ENCODE peak calls at places on chromosomes 6 and 20, in six cellular contexts. W is psoas muscle, C is A549, I is stomach, G is breast epithelium, E is kidney. U is an unnamed sample.

GRCh38 chr6:17269840-17270239 is 11.3 kb upstream of the RBM24 start:
- DNase-seq in I (no peak), E (no peak), C (no peak), W (no peak), G (no peak), U (no peak)

GRCh38 chr6:52157301-52157930 is 28.8 kb upstream of the IL17A start:
- DNase-seq in C (no peak), G (no peak), E (no peak), I (no peak), W (no peak), U (no peak)

GRCh38 chr6:21742238-21742660 is 148.7 kb downstream of the SOX4 start:
- DNase-seq in E (no peak), G (no peak), I (no peak), C (peak; percentile 21), W (no peak), U (no peak)

GRCh38 chr20:24770628-24771556 is 178.2 kb upstream of the CST7 start:
- DNase-seq in I (peak; percentile 22), G (peak; percentile 46), E (no peak), C (no peak), W (no peak), U (peak; percentile 5)

GRCh38 chr20:64265201-64265600 is 9.7 kb downstream of the PCMTD2 start:
- DNase-seq in C (no peak), G (no peak), W (no peak), I (no peak), E (no peak), U (no peak)

GRCh38 chr20:61700595-61701140 is 365.0 kb downstream of the TAF4 start:
- DNase-seq in E (peak; percentile 51), I (no peak), W (no peak), G (no peak), C (no peak), U (no peak)

GRCh38 chr6:30942338-30943060 is 1.7 kb downstream of the MUCL3 start:
- DNase-seq in C (peak; percentile 85), E (peak; percentile 93), W (peak; percentile 80), G (peak; percentile 73), I (peak; percentile 89), U (peak; percentile 68)

GRCh38 chr6:116389357-116389756 is 18.6 kb downstream of the DSE start:
- DNase-seq in G (no peak), E (no peak), C (no peak), I (no peak), W (no peak), U (no peak)

GRCh38 chr20:37095108-37095608 is 639 bp downstream of the RBL1 start:
- DNase-seq in W (no peak), E (no peak), G (no peak), I (no peak), C (no peak), U (no peak)

GRCh38 chr6:125363360-125364121 is 61.8 kb upstream of the HDDC2 start:
- DNase-seq in G (no peak), I (peak; percentile 27), C (no peak), W (peak; percentile 76), E (peak; percentile 73), U (peak; percentile 9)

GRCh38 chr6:144106206-144106605 is 10.8 kb upstream of the SF3B5 start:
- DNase-seq in W (no peak), G (no peak), C (no peak), I (no peak), E (no peak), U (no peak)

GRCh38 chr6:72616406-72617015 is 5.4 kb upstream of the KCNQ5 start:
- DNase-seq in I (no peak), W (no peak), G (no peak), E (no peak), C (no peak), U (no peak)

GRCh38 chr6:130326496-130326895 is 39.3 kb upstream of the TMEM200A start:
- DNase-seq in C (no peak), E (no peak), I (no peak), W (no peak), G (no peak), U (no peak)

GRCh38 chr20:47661714-47662113 is 123.6 kb downstream of the SULF2 start:
- DNase-seq in E (no peak), W (no peak), C (no peak), G (no peak), I (no peak), U (no peak)

GRCh38 chr20:47659904-47660601 is 125.2 kb downstream of the SULF2 start:
- DNase-seq in C (no peak), E (no peak), W (no peak), G (no peak), I (no peak), U (no peak)

GRCh38 chr20:47662483-47663353 is 122.6 kb downstream of the SULF2 start:
- DNase-seq in G (no peak), E (no peak), I (no peak), C (no peak), W (no peak), U (no peak)

GRCh38 chr20:47660602-47660905 is 124.7 kb downstream of the SULF2 start:
- DNase-seq in I (no peak), C (no peak), W (no peak), G (no peak), E (no peak), U (no peak)

DNA sequence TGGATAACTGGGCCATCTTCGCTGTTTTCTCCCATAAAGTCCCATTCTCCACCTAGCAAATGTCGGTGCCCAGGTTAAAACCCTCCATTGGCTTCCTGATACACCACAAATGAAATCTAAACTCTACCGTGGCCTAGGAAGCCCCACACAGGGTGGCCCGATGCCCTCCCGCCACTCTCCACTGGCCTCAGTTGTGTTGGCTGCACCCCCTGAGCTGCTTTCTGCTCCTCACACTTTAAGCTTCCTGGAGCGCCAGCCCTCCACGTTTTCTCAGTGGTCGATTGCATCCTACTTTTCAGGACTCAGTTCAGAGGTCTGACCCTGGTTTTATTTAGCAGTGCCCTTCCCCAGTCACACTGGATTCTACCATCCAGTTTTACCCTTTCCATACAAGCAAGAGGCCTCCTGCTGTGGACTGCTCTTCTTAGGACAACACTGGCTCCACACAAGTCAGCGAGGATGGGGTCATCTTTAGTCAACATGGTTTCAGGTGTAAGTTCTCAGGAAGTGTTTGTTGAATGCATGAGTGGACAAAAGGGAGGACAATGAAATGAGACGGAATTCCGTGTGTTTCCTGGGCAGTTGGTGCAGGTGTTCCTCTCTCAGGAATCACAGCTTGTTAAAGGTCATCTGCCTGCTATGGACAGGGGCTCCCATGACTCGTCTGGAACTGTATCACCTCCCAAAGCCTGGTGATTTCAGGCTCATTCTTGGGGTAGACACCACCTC is 124.1 kb downstream of the SULF2 start:
- DNase-seq in C (no peak), E (no peak), I (no peak), G (no peak), W (no peak), U (no peak)
- H3K27ac ChIP-seq in C (no peak overlapping the region), E (no peak overlapping the region), I (no peak overlapping the region), G (no peak overlapping the region), W (no peak overlapping the region), U (no peak overlapping the region)

GRCh38 chr6:50077385-50077784 is 27.7 kb upstream of the DEFB112 start:
- DNase-seq in C (no peak), W (no peak), G (no peak), E (no peak), I (no peak), U (no peak)

GRCh38 chr6:50071921-50072320 is 22.2 kb upstream of the DEFB112 start:
- DNase-seq in E (no peak), W (no peak), I (no peak), C (no peak), G (no peak), U (no peak)

GRCh38 chr6:50076431-50076830 is 26.7 kb upstream of the DEFB112 start:
- DNase-seq in E (no peak), W (no peak), I (no peak), C (no peak), G (no peak), U (no peak)
- H3K4me1 ChIP-seq in E (no peaks in the 10 kb centered on the region), W (no peaks in the 10 kb centered on the region), I (no peaks in the 10 kb centered on the region), C (no peaks in the 10 kb centered on the region), G (no peaks in the 10 kb centered on the region), U (no peaks in the 10 kb centered on the region)

GRCh38 chr20:58485326-58485725 is 29.9 kb downstream of the APCDD1L start:
- DNase-seq in C (no peak), E (no peak), G (no peak), W (no peak), I (no peak), U (no peak)

GRCh38 chr20:58483051-58483450 is 32.1 kb downstream of the APCDD1L start:
- DNase-seq in W (no peak), I (no peak), E (no peak), G (no peak), C (no peak), U (no peak)

GRCh38 chr20:58483470-58483869 is 31.7 kb downstream of the APCDD1L start:
- DNase-seq in G (no peak), E (no peak), I (no peak), W (no peak), C (no peak), U (no peak)

GRCh38 chr20:58482416-58482815 is 32.8 kb downstream of the APCDD1L start:
- DNase-seq in G (no peak), C (no peak), I (no peak), W (no peak), E (no peak), U (no peak)

GRCh38 chr20:58486207-58486606 is 29.0 kb downstream of the APCDD1L start:
- DNase-seq in E (no peak), I (no peak), W (no peak), C (no peak), G (no peak), U (no peak)
- H3K9me3 ChIP-seq in E (peaks cover 7% of the 10 kb centered on the region), I (peaks cover 14% of the 10 kb centered on the region), W (peaks cover 25% of the 10 kb centered on the region), C (peaks cover 60% of the 10 kb centered on the region), G (peaks cover 13% of the 10 kb centered on the region), U (no peaks in the 10 kb centered on the region)

GRCh38 chr20:17881741-17882064 is 86.9 kb downstream of the SNX5 start:
- DNase-seq in E (no peak), C (no peak), G (no peak), W (no peak), I (no peak), U (no peak)

GRCh38 chr20:17875106-17875980 is 93.3 kb downstream of the SNX5 start:
- DNase-seq in E (peak; percentile 92), G (peak; percentile 91), I (peak; percentile 96), W (peak; percentile 80), C (no peak), U (peak; percentile 98)

GRCh38 chr20:17875981-17876385 is 92.6 kb downstream of the SNX5 start:
- DNase-seq in I (no peak), W (no peak), E (no peak), G (no peak), C (no peak), U (no peak)

GRCh38 chr20:17878912-17879602 is 89.5 kb downstream of the SNX5 start:
- DNase-seq in W (no peak), E (no peak), G (peak; percentile 25), I (no peak), C (no peak), U (no peak)

DNA sequence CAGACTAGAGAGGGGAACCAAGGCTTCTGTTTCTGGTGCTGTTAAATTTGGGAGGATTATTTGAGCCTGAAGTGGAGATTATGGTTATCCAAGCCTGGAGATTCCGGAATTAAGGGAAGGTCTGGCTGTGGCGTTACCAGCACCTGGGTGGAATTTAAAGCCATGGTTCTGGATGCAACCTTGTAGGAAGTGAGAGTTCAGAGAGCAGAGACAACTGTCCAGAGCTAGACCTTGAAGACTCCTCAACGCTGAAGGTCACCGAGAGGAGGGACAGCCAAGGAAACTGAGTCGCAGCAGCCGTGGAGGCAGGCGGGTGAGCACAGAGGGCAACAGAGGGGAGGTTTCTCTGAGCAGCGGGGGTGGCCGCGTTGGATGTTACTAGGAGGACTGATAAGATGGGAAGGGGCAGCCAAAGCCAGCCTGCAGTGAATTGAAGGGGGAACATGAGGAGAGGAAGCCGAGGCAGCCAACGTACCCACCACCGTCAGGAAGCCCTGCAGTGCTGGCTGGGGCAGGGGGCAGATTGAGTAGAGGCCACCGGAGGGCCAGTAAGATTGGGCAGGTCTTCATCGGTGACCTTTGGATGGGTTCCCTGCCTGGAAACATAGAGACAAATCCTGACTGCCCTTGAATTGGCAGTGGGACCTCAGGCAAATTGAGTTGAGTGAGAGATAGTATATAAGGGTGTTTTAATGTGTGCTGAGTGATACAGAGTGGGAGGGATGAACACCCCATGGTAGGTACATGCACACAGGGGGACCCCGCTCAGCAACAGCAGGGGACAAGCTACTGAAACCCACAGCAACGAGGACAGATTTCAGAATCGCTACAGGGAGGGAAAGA is 90.3 kb downstream of the SNX5 start:
- DNase-seq in C (no peak), G (no peak), I (no peak), W (no peak), E (no peak), U (no peak)
- H3K27ac ChIP-seq in C (no peak overlapping the region), G (no peak overlapping the region), I (no peak overlapping the region), W (no peak overlapping the region), E (no peak overlapping the region), U (no peak overlapping the region)

U was measured in pancreas.